ENCODE peak calls at places on chromosomes 1 and 21, in nine cellular contexts. K is body of pancreas; E is cardiac muscle cell; F is effector memory CD4-positive, alpha-beta T cell; Y is thoracic aorta; D is colonic mucosa; V is right atrium auricular region; L is H1; P is psoas muscle. W is an unnamed sample.

GRCh38 chr1:1399870-1400575 is 888 bp upstream of the CCNL2 start:
- DNase-seq in K (no peak), E (peak; percentile 46), F (no peak), Y (no peak), D (no peak), V (no peak), L (no peak), P (no peak), W (no peak)

GRCh38 chr1:67052741-67053534 is 1.0 kb downstream of the SLC35D1 start:
- DNase-seq in K (peak; percentile 37), E (peak; percentile 46), F (peak; percentile 0), Y (peak; percentile 2), D (peak; percentile 53), V (no peak), L (no peak), P (peak; percentile 38), W (no peak)

GRCh38 chr1:152745289-152745704 is 12.5 kb upstream of the KPRP start:
- DNase-seq in K (no peak), E (no peak), F (no peak), Y (no peak), D (no peak), V (no peak), L (no peak), P (no peak), W (no peak)

GRCh38 chr1:194338241-194338948 is 1152.0 kb upstream of the B3GALT2 start:
- DNase-seq in K (no peak), E (no peak), F (no peak), Y (no peak), D (no peak), V (no peak), L (no peak), P (no peak), W (no peak)

GRCh38 chr1:246588322-246588721 is 22.1 kb downstream of the CNST start:
- DNase-seq in K (no peak), E (no peak), F (no peak), Y (no peak), D (no peak), V (no peak), L (no peak), P (no peak), W (no peak)

GRCh38 chr1:59150537-59151386 is 146.1 kb upstream of the FGGY start:
- DNase-seq in K (peak; percentile 52), E (peak; percentile 98), F (no peak), Y (peak; percentile 71), D (peak; percentile 46), V (peak; percentile 92), L (no peak), P (peak; percentile 87), W (no peak)

GRCh38 chr1:214895226-214895625 is 187.3 kb upstream of the KCNK2 start:
- DNase-seq in K (no peak), E (no peak), F (no peak), Y (no peak), D (no peak), V (no peak), L (no peak), P (no peak), W (no peak)

GRCh38 chr1:156865865-156866678 is 5.4 kb downstream of the NTRK1 start:
- DNase-seq in K (no peak), E (no peak), F (no peak), Y (no peak), D (no peak), V (no peak), L (no peak), P (peak; percentile 6), W (no peak)

GRCh38 chr1:117167402-117167801 is 43.3 kb downstream of the VTCN1 start:
- DNase-seq in K (no peak), E (no peak), F (no peak), Y (no peak), D (no peak), V (no peak), L (no peak), P (no peak), W (no peak)

GRCh38 chr1:22453181-22453580 is 1.5 kb downstream of the ZBTB40 start:
- DNase-seq in K (no peak), E (no peak), F (no peak), Y (no peak), D (no peak), V (no peak), L (no peak), P (no peak), W (no peak)

GRCh38 chr1:23544444-23545389 is 13.7 kb upstream of the E2F2 start:
- DNase-seq in K (peak; percentile 85), E (peak; percentile 86), F (peak; percentile 64), Y (peak; percentile 53), D (peak; percentile 87), V (peak; percentile 87), L (no peak), P (peak; percentile 72), W (no peak)

GRCh38 chr1:54475357-54476230 is 69.4 kb upstream of the SSBP3 start:
- DNase-seq in K (no peak), E (no peak), F (no peak), Y (no peak), D (no peak), V (no peak), L (no peak), P (no peak), W (no peak)

GRCh38 chr1:54845772-54846171 is 41.2 kb downstream of the DHCR24 start:
- DNase-seq in K (no peak), E (no peak), F (no peak), Y (no peak), D (no peak), V (no peak), L (no peak), P (no peak), W (no peak)

GRCh38 chr1:237386362-237387143 is 344.6 kb downstream of the RYR2 start:
- DNase-seq in K (no peak), E (peak; percentile 60), F (no peak), Y (no peak), D (no peak), V (no peak), L (no peak), P (no peak), W (peak; percentile 16)

GRCh38 chr21:44865561-44866280 is 7.8 kb downstream of the PTTG1IP start:
- DNase-seq in K (no peak), E (peak; percentile 18), F (no peak), Y (no peak), D (no peak), V (no peak), L (no peak), P (no peak), W (no peak)

GRCh38 chr1:116806671-116807070 is 52.4 kb downstream of the CD2 start:
- DNase-seq in K (no peak), E (no peak), F (no peak), Y (no peak), D (no peak), V (no peak), L (no peak), P (no peak), W (no peak)

GRCh38 chr1:42335809-42336518 is 929 bp upstream of the FOXJ3 start:
- DNase-seq in K (peak; percentile 33), E (peak; percentile 77), F (no peak), Y (no peak), D (no peak), V (peak; percentile 75), L (no peak), P (peak; percentile 20), W (no peak)

GRCh38 chr1:44849575-44850132 is 6.6 kb upstream of the PTCH2 start:
- DNase-seq in K (no peak), E (no peak), F (no peak), Y (no peak), D (no peak), V (no peak), L (no peak), P (no peak), W (no peak)

GRCh38 chr1:244460195-244460594 is 878 bp upstream of the CATSPERE start:
- DNase-seq in K (no peak), E (no peak), F (no peak), Y (no peak), D (no peak), V (no peak), L (no peak), P (no peak), W (no peak)

GRCh38 chr1:53133261-53134041 is 9.0 kb downstream of the SLC1A7 start:
- DNase-seq in K (no peak), E (no peak), F (no peak), Y (no peak), D (no peak), V (no peak), L (no peak), P (no peak), W (no peak)

GRCh38 chr1:26696645-26697440 is 1.0 kb downstream of the ARID1A start:
- DNase-seq in K (peak; percentile 47), E (no peak), F (peak; percentile 55), Y (no peak), D (peak; percentile 32), V (no peak), L (no peak), P (peak; percentile 43), W (no peak)
- H3K4me1 ChIP-seq in K (peaks cover 62% of the 10 kb centered on the region), E (peaks cover 55% of the 10 kb centered on the region), F (peaks cover 45% of the 10 kb centered on the region), Y (peaks cover 59% of the 10 kb centered on the region), D (peaks cover 33% of the 10 kb centered on the region), V (peaks cover 59% of the 10 kb centered on the region), L (peaks cover 24% of the 10 kb centered on the region), P (peaks cover 57% of the 10 kb centered on the region), W (peaks cover 3% of the 10 kb centered on the region)

GRCh38 chr1:90724361-90724760 is 7.3 kb upstream of the BARHL2 start:
- DNase-seq in K (no peak), E (no peak), F (no peak), Y (no peak), D (no peak), V (no peak), L (no peak), P (no peak), W (no peak)
- H3K4me3 ChIP-seq in K (no peak overlapping the region), E (peak overlapping the region; percentile 31), F (no peak overlapping the region), Y (no peak overlapping the region), D (no peak overlapping the region), V (no peak overlapping the region), L (peak overlapping the region; percentile 55), P (no peak overlapping the region), W (no peak overlapping the region)

GRCh38 chr1:200334661-200335256 is 75.1 kb downstream of the ZNF281 start:
- DNase-seq in K (no peak), E (no peak), F (no peak), Y (no peak), D (no peak), V (no peak), L (no peak), P (no peak), W (no peak)
- H3K27ac ChIP-seq in K (no peak overlapping the region), E (no peak overlapping the region), F (no peak overlapping the region), Y (no peak overlapping the region), D (no peak overlapping the region), V (no peak overlapping the region), L (no peak overlapping the region), P (no peak overlapping the region), W (no peak overlapping the region)

DNA sequence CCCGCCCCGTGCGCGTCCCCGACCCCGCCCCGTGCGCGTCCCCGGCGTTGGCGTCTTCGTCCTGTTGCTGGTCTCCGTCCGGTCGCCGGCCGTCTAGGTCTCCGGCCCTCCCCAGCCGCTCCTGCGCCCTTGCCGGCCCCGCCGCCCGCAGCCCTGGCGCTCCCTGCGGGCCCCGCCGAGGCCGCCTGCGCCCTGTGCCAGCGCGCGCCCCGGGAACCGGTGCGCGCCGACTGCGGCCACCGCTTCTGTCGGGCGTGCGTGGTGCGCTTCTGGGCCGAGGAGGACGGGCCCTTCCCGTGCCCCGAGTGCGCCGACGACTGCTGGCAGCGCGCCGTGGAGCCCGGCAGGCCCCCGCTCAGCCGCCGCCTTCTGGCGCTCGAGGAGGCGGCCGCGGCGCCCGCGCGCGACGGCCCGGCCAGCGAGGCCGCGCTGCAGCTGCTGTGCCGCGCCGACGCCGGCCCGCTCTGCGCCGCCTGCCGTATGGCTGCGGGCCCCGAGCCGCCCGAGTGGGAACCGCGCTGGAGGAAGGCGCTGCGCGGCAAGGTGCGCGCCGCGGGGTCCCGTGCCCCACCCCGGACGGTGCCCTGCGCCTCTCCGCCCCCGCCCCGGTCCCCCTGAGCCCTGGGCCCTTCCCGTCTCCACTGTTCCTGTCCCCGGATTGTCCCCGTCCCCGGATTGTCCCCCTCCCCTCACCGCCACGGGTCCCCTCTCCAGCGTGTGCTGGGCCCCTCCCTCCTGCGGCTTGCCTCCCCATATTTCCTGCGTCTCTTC is at the start of gene RNF187:
- DNase-seq in K (peak; percentile 87), E (no peak), F (peak; percentile 71), Y (peak; percentile 38), D (peak; percentile 94), V (peak; percentile 86), L (no peak), P (peak; percentile 93), W (no peak)
- H3K4me1 ChIP-seq in K (peaks cover 41% of the 10 kb centered on the region), E (peaks cover 7% of the 10 kb centered on the region), F (peaks cover 24% of the 10 kb centered on the region), Y (peaks cover 35% of the 10 kb centered on the region), D (peaks cover 4% of the 10 kb centered on the region), V (peaks cover 39% of the 10 kb centered on the region), L (peaks cover 7% of the 10 kb centered on the region), P (peaks cover 31% of the 10 kb centered on the region), W (peaks cover 4% of the 10 kb centered on the region)